ENCODE peak calls at places on chromosome 18, in four cellular contexts. One of them, this sample, is unnamed.

GRCh38 chr18:37122877-37123276 is 293.9 kb downstream of the KIAA1328 start:
- DNase-seq in glomerular endothelial cell: no peak
- DNase-seq in T-helper 9 cell: no peak
- DNase-seq in HS-5: no peak
- DNase-seq in this sample: no peak

GRCh38 chr18:59376351-59376935 is 17.4 kb upstream of the LMAN1 start:
- DNase-seq in HS-5: no peak
- DNase-seq in T-helper 9 cell: no peak
- DNase-seq in glomerular endothelial cell: no peak
- DNase-seq in this sample: no peak

GRCh38 chr18:596288-596881 is 403 bp upstream of the CLUL1 start:
- DNase-seq in T-helper 9 cell: no peak
- DNase-seq in HS-5: no peak
- DNase-seq in glomerular endothelial cell: no peak
- DNase-seq in this sample: no peak

GRCh38 chr18:75679347-75679746 is 251.8 kb upstream of the SMIM21 start:
- DNase-seq in glomerular endothelial cell: no peak
- DNase-seq in T-helper 9 cell: no peak
- DNase-seq in HS-5: no peak
- DNase-seq in this sample: no peak

GRCh38 chr18:51582551-51582950 is 385.1 kb upstream of the MEX3C start:
- DNase-seq in glomerular endothelial cell: no peak
- DNase-seq in T-helper 9 cell: no peak
- DNase-seq in HS-5: no peak
- DNase-seq in this sample: no peak

GRCh38 chr18:57784034-57784815 is 18.9 kb downstream of the ATP8B1 start:
- DNase-seq in glomerular endothelial cell: no peak
- DNase-seq in T-helper 9 cell: no peak
- DNase-seq in HS-5: no peak
- DNase-seq in this sample: no peak

GRCh38 chr18:10261315-10262276 is 192.8 kb upstream of the APCDD1 start:
- DNase-seq in HS-5: no peak
- DNase-seq in T-helper 9 cell: no peak
- DNase-seq in glomerular endothelial cell: no peak
- DNase-seq in this sample: no peak

GRCh38 chr18:31101148-31102019 is 837 bp downstream of the DSC2 start:
- DNase-seq in HS-5: no peak
- DNase-seq in glomerular endothelial cell: no peak
- DNase-seq in T-helper 9 cell: no peak
- DNase-seq in this sample: no peak

GRCh38 chr18:58699551-58699950 is 28.3 kb downstream of the MALT1 start:
- DNase-seq in T-helper 9 cell: no peak
- DNase-seq in HS-5: no peak
- DNase-seq in glomerular endothelial cell: no peak
- DNase-seq in this sample: no peak

GRCh38 chr18:26547302-26548143 is 830 bp downstream of the KCTD1 start:
- DNase-seq in HS-5: no peak
- DNase-seq in glomerular endothelial cell: no peak
- DNase-seq in T-helper 9 cell: peak
- DNase-seq in this sample: no peak

GRCh38 chr18:73235491-73235890 is 367.7 kb upstream of the NETO1 start:
- DNase-seq in HS-5: peak
- DNase-seq in T-helper 9 cell: no peak
- DNase-seq in glomerular endothelial cell: no peak
- DNase-seq in this sample: no peak

GRCh38 chr18:48295586-48296311 is 113.4 kb downstream of the ZBTB7C start:
- DNase-seq in glomerular endothelial cell: no peak
- DNase-seq in T-helper 9 cell: no peak
- DNase-seq in HS-5: no peak
- DNase-seq in this sample: no peak

GRCh38 chr18:21167641-21168372 is 56.2 kb upstream of the ROCK1 start:
- DNase-seq in HS-5: no peak
- DNase-seq in T-helper 9 cell: no peak
- DNase-seq in glomerular endothelial cell: no peak
- DNase-seq in this sample: no peak

GRCh38 chr18:75915941-75916640 is 488.6 kb upstream of the SMIM21 start:
- DNase-seq in glomerular endothelial cell: no peak
- DNase-seq in HS-5: no peak
- DNase-seq in T-helper 9 cell: no peak
- DNase-seq in this sample: no peak

GRCh38 chr18:42446195-42446594 is 491.2 kb downstream of the PIK3C3 start:
- DNase-seq in glomerular endothelial cell: peak
- DNase-seq in T-helper 9 cell: no peak
- DNase-seq in HS-5: peak
- DNase-seq in this sample: no peak

GRCh38 chr18:46542545-46542944 is 114.5 kb downstream of the LOXHD1 start:
- DNase-seq in glomerular endothelial cell: no peak
- DNase-seq in T-helper 9 cell: no peak
- DNase-seq in HS-5: no peak
- DNase-seq in this sample: no peak

GRCh38 chr18:45106331-45106774 is 425.7 kb downstream of the SETBP1 start:
- DNase-seq in glomerular endothelial cell: no peak
- DNase-seq in HS-5: no peak
- DNase-seq in T-helper 9 cell: no peak
- DNase-seq in this sample: no peak

GRCh38 chr18:65436430-65436829 is 314.4 kb upstream of the CDH7 start:
- DNase-seq in glomerular endothelial cell: no peak
- DNase-seq in T-helper 9 cell: no peak
- DNase-seq in HS-5: no peak
- DNase-seq in this sample: no peak

GRCh38 chr18:59272971-59273935 is at the start of gene RAX:
- DNase-seq in T-helper 9 cell: no peak
- DNase-seq in HS-5: no peak
- DNase-seq in glomerular endothelial cell: no peak
- DNase-seq in this sample: no peak

GRCh38 chr18:212780-213179 is 54.4 kb downstream of the USP14 start:
- DNase-seq in glomerular endothelial cell: no peak
- DNase-seq in T-helper 9 cell: no peak
- DNase-seq in HS-5: no peak
- DNase-seq in this sample: no peak

GRCh38 chr18:74116628-74117554 is 30.7 kb downstream of the FBXO15 start:
- DNase-seq in HS-5: no peak
- DNase-seq in glomerular endothelial cell: peak
- DNase-seq in T-helper 9 cell: no peak
- DNase-seq in this sample: peak

GRCh38 chr18:23487738-23488625 is 15.3 kb upstream of the RMC1 start:
- DNase-seq in T-helper 9 cell: no peak
- DNase-seq in HS-5: no peak
- DNase-seq in glomerular endothelial cell: peak
- DNase-seq in this sample: peak

GRCh38 chr18:8813621-8814020 is 108.3 kb downstream of the MTCL1 start:
- DNase-seq in T-helper 9 cell: no peak
- DNase-seq in HS-5: no peak
- DNase-seq in glomerular endothelial cell: no peak
- DNase-seq in this sample: no peak

GRCh38 chr18:28541941-28542340 is 365.0 kb upstream of the CDH2 start:
- DNase-seq in HS-5: no peak
- DNase-seq in T-helper 9 cell: no peak
- DNase-seq in glomerular endothelial cell: no peak
- DNase-seq in this sample: no peak

GRCh38 chr18:23953984-23954383 is 60.6 kb upstream of the TTC39C start:
- DNase-seq in HS-5: no peak
- DNase-seq in T-helper 9 cell: no peak
- DNase-seq in glomerular endothelial cell: no peak
- DNase-seq in this sample: no peak

GRCh38 chr18:58161659-58162058 is 117.6 kb downstream of the NEDD4L start:
- DNase-seq in HS-5: no peak
- DNase-seq in glomerular endothelial cell: no peak
- DNase-seq in T-helper 9 cell: no peak
- DNase-seq in this sample: no peak

GRCh38 chr18:2150566-2150965 is 420.7 kb downstream of the METTL4 start:
- DNase-seq in glomerular endothelial cell: no peak
- DNase-seq in HS-5: no peak
- DNase-seq in T-helper 9 cell: no peak
- DNase-seq in this sample: no peak

GRCh38 chr18:12281861-12282260 is 26.2 kb upstream of the TUBB6 start:
- DNase-seq in T-helper 9 cell: no peak
- DNase-seq in HS-5: peak
- DNase-seq in glomerular endothelial cell: no peak
- DNase-seq in this sample: no peak

GRCh38 chr18:13943338-13943737 is 28.0 kb upstream of the MC2R start:
- DNase-seq in glomerular endothelial cell: no peak
- DNase-seq in HS-5: no peak
- DNase-seq in T-helper 9 cell: no peak
- DNase-seq in this sample: no peak

GRCh38 chr18:61628085-61628484 is 264.7 kb downstream of the RNF152 start:
- DNase-seq in glomerular endothelial cell: no peak
- DNase-seq in HS-5: no peak
- DNase-seq in T-helper 9 cell: no peak
- DNase-seq in this sample: no peak

GRCh38 chr18:46676162-46676830 is 19.3 kb upstream of the LOXHD1 start:
- DNase-seq in HS-5: no peak
- DNase-seq in glomerular endothelial cell: peak
- DNase-seq in T-helper 9 cell: no peak
- DNase-seq in this sample: no peak

GRCh38 chr18:69161383-69162028 is 239.2 kb upstream of the DOK6 start:
- DNase-seq in glomerular endothelial cell: no peak
- DNase-seq in T-helper 9 cell: no peak
- DNase-seq in HS-5: no peak
- DNase-seq in this sample: no peak

GRCh38 chr18:74252032-74252380 is 39.8 kb downstream of the CYB5A start:
- DNase-seq in glomerular endothelial cell: no peak
- DNase-seq in HS-5: no peak
- DNase-seq in T-helper 9 cell: no peak
- DNase-seq in this sample: no peak

GRCh38 chr18:79939096-79939495 is 12.4 kb downstream of the SLC66A2 start:
- DNase-seq in glomerular endothelial cell: no peak
- DNase-seq in HS-5: no peak
- DNase-seq in T-helper 9 cell: no peak
- DNase-seq in this sample: no peak